ENCODE peak calls at places on chromosomes 11 and 22, in five cellular contexts. One of them, this sample, is unnamed.

GRCh38 chr22:50627452-50627913 is 469 bp downstream of the ARSA start:
- DNase-seq in brain microvascular endothelial cell: no peak
- DNase-seq in left ventricle myocardium inferior: no peak
- DNase-seq in tibial artery: no peak
- DNase-seq in astrocyte: no peak
- DNase-seq in this sample: no peak

GRCh38 chr11:13962562-13963168 is at the start of gene SPON1:
- DNase-seq in brain microvascular endothelial cell: no peak
- DNase-seq in left ventricle myocardium inferior: peak; percentile 46
- DNase-seq in tibial artery: no peak
- DNase-seq in astrocyte: peak; percentile 15
- DNase-seq in this sample: peak; percentile 13

GRCh38 chr11:119148855-119149370 is at the start of gene ABCG4:
- DNase-seq in brain microvascular endothelial cell: no peak
- DNase-seq in left ventricle myocardium inferior: peak; percentile 27
- DNase-seq in tibial artery: no peak
- DNase-seq in astrocyte: no peak
- DNase-seq in this sample: no peak

GRCh38 chr11:69131644-69132300 is 24.0 kb upstream of the SMIM38 start:
- DNase-seq in brain microvascular endothelial cell: peak; percentile 53
- DNase-seq in left ventricle myocardium inferior: peak; percentile 71
- DNase-seq in tibial artery: peak; percentile 50
- DNase-seq in astrocyte: peak; percentile 52
- DNase-seq in this sample: peak; percentile 81

GRCh38 chr22:24707477-24707816 is 67.1 kb downstream of the PIWIL3 start:
- DNase-seq in brain microvascular endothelial cell: no peak
- DNase-seq in left ventricle myocardium inferior: no peak
- DNase-seq in tibial artery: no peak
- DNase-seq in astrocyte: no peak
- DNase-seq in this sample: no peak

GRCh38 chr11:114773541-114774338 is 95.4 kb downstream of the NXPE2 start:
- DNase-seq in brain microvascular endothelial cell: no peak
- DNase-seq in left ventricle myocardium inferior: no peak
- DNase-seq in tibial artery: no peak
- DNase-seq in astrocyte: no peak
- DNase-seq in this sample: no peak

GRCh38 chr11:130786987-130787688 is 129.1 kb downstream of the SNX19 start:
- DNase-seq in brain microvascular endothelial cell: no peak
- DNase-seq in left ventricle myocardium inferior: no peak
- DNase-seq in tibial artery: no peak
- DNase-seq in astrocyte: peak; percentile 43
- DNase-seq in this sample: peak; percentile 27

GRCh38 chr11:76683496-76684095 is 13.0 kb upstream of the LRRC32 start:
- DNase-seq in brain microvascular endothelial cell: no peak
- DNase-seq in left ventricle myocardium inferior: no peak
- DNase-seq in tibial artery: no peak
- DNase-seq in astrocyte: no peak
- DNase-seq in this sample: no peak

GRCh38 chr22:42262964-42263363 is 7.5 kb downstream of the TCF20 start:
- DNase-seq in brain microvascular endothelial cell: no peak
- DNase-seq in left ventricle myocardium inferior: no peak
- DNase-seq in tibial artery: no peak
- DNase-seq in astrocyte: no peak
- DNase-seq in this sample: no peak

GRCh38 chr11:44911031-44911814 is 39.5 kb downstream of the TP53I11 start:
- DNase-seq in brain microvascular endothelial cell: peak; percentile 79
- DNase-seq in left ventricle myocardium inferior: peak; percentile 76
- DNase-seq in tibial artery: peak; percentile 82
- DNase-seq in astrocyte: peak; percentile 43
- DNase-seq in this sample: peak; percentile 87

GRCh38 chr11:22792497-22792896 is 37.1 kb downstream of the SVIP start:
- DNase-seq in brain microvascular endothelial cell: peak; percentile 90
- DNase-seq in left ventricle myocardium inferior: no peak
- DNase-seq in tibial artery: no peak
- DNase-seq in astrocyte: peak; percentile 73
- DNase-seq in this sample: peak; percentile 82

GRCh38 chr22:37751449-37752188 is 54.8 kb downstream of the TRIOBP start:
- DNase-seq in brain microvascular endothelial cell: no peak
- DNase-seq in left ventricle myocardium inferior: no peak
- DNase-seq in tibial artery: no peak
- DNase-seq in astrocyte: no peak
- DNase-seq in this sample: peak; percentile 32

GRCh38 chr11:109658169-109658568 is 236.2 kb downstream of the C11orf87 start:
- DNase-seq in brain microvascular endothelial cell: no peak
- DNase-seq in left ventricle myocardium inferior: no peak
- DNase-seq in tibial artery: no peak
- DNase-seq in astrocyte: no peak
- DNase-seq in this sample: no peak

GRCh38 chr11:72627594-72628281 is 46.5 kb downstream of the PDE2A start:
- DNase-seq in brain microvascular endothelial cell: no peak
- DNase-seq in left ventricle myocardium inferior: peak; percentile 56
- DNase-seq in tibial artery: no peak
- DNase-seq in astrocyte: no peak
- DNase-seq in this sample: no peak

GRCh38 chr11:17063171-17064002 is 14.1 kb downstream of the RPS13 start:
- DNase-seq in brain microvascular endothelial cell: peak; percentile 50
- DNase-seq in left ventricle myocardium inferior: peak; percentile 64
- DNase-seq in tibial artery: no peak
- DNase-seq in astrocyte: no peak
- DNase-seq in this sample: peak; percentile 45

GRCh38 chr11:28343304-28344233 is 235.4 kb downstream of the METTL15 start:
- DNase-seq in brain microvascular endothelial cell: peak; percentile 80
- DNase-seq in left ventricle myocardium inferior: no peak
- DNase-seq in tibial artery: no peak
- DNase-seq in astrocyte: peak; percentile 88
- DNase-seq in this sample: peak; percentile 83

GRCh38 chr11:19903620-19904069 is 191.0 kb downstream of the NAV2 start:
- DNase-seq in brain microvascular endothelial cell: peak; percentile 84
- DNase-seq in left ventricle myocardium inferior: peak; percentile 54
- DNase-seq in tibial artery: peak; percentile 80
- DNase-seq in astrocyte: peak; percentile 68
- DNase-seq in this sample: peak; percentile 90

GRCh38 chr11:130454495-130455262 is 6.2 kb downstream of the ADAMTS15 start:
- DNase-seq in brain microvascular endothelial cell: peak; percentile 35
- DNase-seq in left ventricle myocardium inferior: no peak
- DNase-seq in tibial artery: no peak
- DNase-seq in astrocyte: peak; percentile 47
- DNase-seq in this sample: peak; percentile 52

GRCh38 chr11:63802637-63803414 is 10.4 kb upstream of the SPINDOC start:
- DNase-seq in brain microvascular endothelial cell: peak; percentile 28
- DNase-seq in left ventricle myocardium inferior: no peak
- DNase-seq in tibial artery: no peak
- DNase-seq in astrocyte: peak; percentile 8
- DNase-seq in this sample: peak; percentile 21

GRCh38 chr22:39176673-39177455 is 24.4 kb upstream of the CBX7 start:
- DNase-seq in brain microvascular endothelial cell: no peak
- DNase-seq in left ventricle myocardium inferior: no peak
- DNase-seq in tibial artery: no peak
- DNase-seq in astrocyte: no peak
- DNase-seq in this sample: no peak

GRCh38 chr11:76617553-76618265 is 52.8 kb downstream of the LRRC32 start:
- DNase-seq in brain microvascular endothelial cell: peak; percentile 55
- DNase-seq in left ventricle myocardium inferior: no peak
- DNase-seq in tibial artery: no peak
- DNase-seq in astrocyte: peak; percentile 81
- DNase-seq in this sample: peak; percentile 75

GRCh38 chr11:127226376-127226775 is 225.8 kb upstream of the KIRREL3 start:
- DNase-seq in brain microvascular endothelial cell: no peak
- DNase-seq in left ventricle myocardium inferior: no peak
- DNase-seq in tibial artery: no peak
- DNase-seq in astrocyte: no peak
- DNase-seq in this sample: no peak

GRCh38 chr11:92972248-92972647 is 2.8 kb downstream of the MTNR1B start:
- DNase-seq in brain microvascular endothelial cell: no peak
- DNase-seq in left ventricle myocardium inferior: no peak
- DNase-seq in tibial artery: no peak
- DNase-seq in astrocyte: no peak
- DNase-seq in this sample: no peak

GRCh38 chr22:37201066-37201820 is 11.0 kb downstream of the SSTR3 start:
- DNase-seq in brain microvascular endothelial cell: no peak
- DNase-seq in left ventricle myocardium inferior: no peak
- DNase-seq in tibial artery: peak; percentile 13
- DNase-seq in astrocyte: no peak
- DNase-seq in this sample: no peak

GRCh38 chr11:62573006-62573591 is 592 bp downstream of the EEF1G start:
- DNase-seq in brain microvascular endothelial cell: no peak
- DNase-seq in left ventricle myocardium inferior: no peak
- DNase-seq in tibial artery: no peak
- DNase-seq in astrocyte: no peak
- DNase-seq in this sample: peak; percentile 27

GRCh38 chr11:86218125-86219081 is 26.1 kb upstream of the EED start:
- DNase-seq in brain microvascular endothelial cell: peak; percentile 61
- DNase-seq in left ventricle myocardium inferior: peak; percentile 52
- DNase-seq in tibial artery: peak; percentile 54
- DNase-seq in astrocyte: peak; percentile 47
- DNase-seq in this sample: peak; percentile 87

GRCh38 chr22:32517488-32517887 is 42.9 kb downstream of the FBXO7 start:
- DNase-seq in brain microvascular endothelial cell: no peak
- DNase-seq in left ventricle myocardium inferior: no peak
- DNase-seq in tibial artery: no peak
- DNase-seq in astrocyte: no peak
- DNase-seq in this sample: no peak

GRCh38 chr11:132106336-132106982 is 736.0 kb downstream of the NTM start:
- DNase-seq in brain microvascular endothelial cell: no peak
- DNase-seq in left ventricle myocardium inferior: no peak
- DNase-seq in tibial artery: no peak
- DNase-seq in astrocyte: peak; percentile 23
- DNase-seq in this sample: no peak

GRCh38 chr22:18032455-18033101 is 8.2 kb upstream of the MICAL3 start:
- DNase-seq in brain microvascular endothelial cell: peak; percentile 14
- DNase-seq in left ventricle myocardium inferior: no peak
- DNase-seq in tibial artery: no peak
- DNase-seq in astrocyte: peak; percentile 81
- DNase-seq in this sample: peak; percentile 79

GRCh38 chr22:30036656-30037055 is 43.6 kb upstream of the HORMAD2 start:
- DNase-seq in brain microvascular endothelial cell: peak; percentile 25
- DNase-seq in left ventricle myocardium inferior: no peak
- DNase-seq in tibial artery: no peak
- DNase-seq in astrocyte: no peak
- DNase-seq in this sample: no peak

GRCh38 chr11:73240190-73240781 is 22.2 kb downstream of the P2RY2 start:
- DNase-seq in brain microvascular endothelial cell: no peak
- DNase-seq in left ventricle myocardium inferior: peak; percentile 83
- DNase-seq in tibial artery: no peak
- DNase-seq in astrocyte: peak; percentile 36
- DNase-seq in this sample: peak; percentile 92

DNA sequence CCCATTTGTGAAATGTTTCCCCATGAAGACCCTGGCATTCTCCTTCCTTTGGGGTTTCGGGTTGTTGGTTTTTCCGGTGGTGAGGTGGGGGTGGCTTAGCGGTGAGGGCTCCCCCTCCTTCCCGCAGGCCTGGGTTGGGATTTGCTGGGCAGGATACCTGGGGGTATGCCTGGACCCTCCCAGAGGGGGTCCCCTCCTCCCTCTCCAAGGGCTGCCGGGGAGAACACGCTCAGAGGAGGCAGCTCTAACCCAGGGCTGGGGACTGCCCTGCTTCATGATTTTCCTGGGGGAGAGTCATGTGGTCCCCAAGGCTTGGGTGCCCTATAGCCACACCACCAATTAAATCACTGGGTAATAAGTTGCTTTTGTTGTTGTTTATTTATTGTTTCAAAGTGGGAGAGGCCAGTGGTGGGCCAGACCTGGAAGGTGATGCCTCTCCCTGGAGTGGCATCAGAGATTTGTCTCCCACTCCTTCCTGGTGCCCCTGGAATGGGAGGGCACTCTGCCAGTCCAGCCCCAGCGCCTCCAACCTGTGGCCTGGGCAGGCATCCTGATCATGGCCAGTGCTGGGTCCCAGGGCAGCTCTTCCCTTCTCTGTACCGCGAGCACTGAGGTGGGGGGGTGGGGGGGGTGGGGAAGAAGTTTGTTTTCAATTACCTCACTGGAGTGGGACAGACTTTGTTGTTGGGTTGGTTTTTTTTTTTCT is 1.3 kb upstream of the CLCF1 start:
- DNase-seq in brain microvascular endothelial cell: no peak
- DNase-seq in left ventricle myocardium inferior: no peak
- DNase-seq in tibial artery: no peak
- DNase-seq in astrocyte: no peak
- DNase-seq in this sample: no peak
- H3K4me3 ChIP-seq in brain microvascular endothelial cell: peak overlapping the region; percentile 63
- H3K4me3 ChIP-seq in left ventricle myocardium inferior: peak overlapping the region; percentile 82
- H3K4me3 ChIP-seq in tibial artery: peak overlapping the region; percentile 81
- H3K4me3 ChIP-seq in astrocyte: peak overlapping the region; percentile 50
- H3K4me3 ChIP-seq in this sample: peak overlapping the region; percentile 70

GRCh38 chr11:29527391-29527936 is 489.4 kb downstream of the KCNA4 start:
- DNase-seq in brain microvascular endothelial cell: peak; percentile 79
- DNase-seq in left ventricle myocardium inferior: no peak
- DNase-seq in tibial artery: no peak
- DNase-seq in astrocyte: peak; percentile 73
- DNase-seq in this sample: peak; percentile 83
- TF ChIP-seq CTCF in brain microvascular endothelial cell: peak; percentile 82
- TF ChIP-seq CTCF in left ventricle myocardium inferior: peak; percentile 52
- TF ChIP-seq CTCF in tibial artery: no peak
- TF ChIP-seq CTCF in astrocyte: peak; percentile 64
- TF ChIP-seq CTCF in this sample: peak; percentile 61

DNA sequence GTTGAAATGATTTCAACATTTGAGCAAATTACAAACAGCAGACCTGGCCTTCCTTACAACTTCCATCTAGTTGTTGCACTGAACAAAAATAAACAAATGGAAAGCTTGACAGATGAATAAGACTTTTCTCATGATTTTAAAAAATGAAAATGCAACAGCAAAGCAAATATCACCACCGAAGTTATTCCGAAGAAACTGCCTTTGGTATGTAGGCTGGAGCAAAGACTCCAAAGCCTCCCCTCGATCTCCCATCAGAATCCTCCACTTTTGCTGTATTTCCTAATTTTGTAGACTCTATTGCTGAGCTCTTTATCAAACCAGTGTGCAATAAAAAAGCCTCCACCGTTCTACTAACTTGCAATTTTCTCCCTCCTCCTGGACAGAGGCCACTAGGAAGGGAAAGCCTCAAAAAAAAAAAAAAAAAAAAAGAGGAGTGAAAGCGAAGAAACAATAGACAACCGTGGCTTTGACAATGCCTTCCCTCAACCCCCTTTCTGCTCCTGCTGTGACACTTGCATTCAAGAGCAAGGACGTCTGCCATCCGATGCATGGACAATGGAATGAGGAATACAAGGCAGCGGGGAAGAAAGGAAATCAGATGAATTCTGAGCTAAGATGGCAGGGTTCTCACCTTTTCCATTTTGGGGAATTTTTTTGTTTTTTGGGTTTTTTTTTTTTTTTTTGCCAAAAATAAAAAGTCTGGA is 190.9 kb upstream of the BLID start:
- DNase-seq in brain microvascular endothelial cell: no peak
- DNase-seq in left ventricle myocardium inferior: no peak
- DNase-seq in tibial artery: no peak
- DNase-seq in astrocyte: no peak
- DNase-seq in this sample: peak; percentile 60
- H3K4me3 ChIP-seq in brain microvascular endothelial cell: no peak overlapping the region
- H3K4me3 ChIP-seq in left ventricle myocardium inferior: no peak overlapping the region
- H3K4me3 ChIP-seq in tibial artery: no peak overlapping the region
- H3K4me3 ChIP-seq in astrocyte: no peak overlapping the region
- H3K4me3 ChIP-seq in this sample: peak overlapping the region; percentile 53

DNA sequence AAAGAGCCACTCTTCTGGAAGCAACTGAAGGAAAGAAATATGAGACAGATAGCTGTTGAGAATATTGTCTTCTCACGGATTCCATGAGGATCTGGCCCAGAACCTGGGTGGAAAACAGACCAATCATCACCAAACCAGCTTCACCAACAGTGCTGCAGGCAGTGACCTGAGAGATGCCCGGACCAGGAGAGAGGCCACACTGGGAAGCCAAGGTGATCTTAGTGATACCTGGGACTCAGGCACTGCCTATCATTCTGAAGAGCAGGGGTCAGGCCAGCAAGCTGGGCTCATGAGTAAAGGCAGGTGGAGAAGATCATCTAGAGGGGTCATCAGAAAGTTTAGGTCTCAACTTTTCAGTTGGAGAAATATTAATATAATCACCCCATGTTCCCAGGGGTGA is 595.8 kb upstream of the CADM1 start:
- DNase-seq in brain microvascular endothelial cell: no peak
- DNase-seq in left ventricle myocardium inferior: no peak
- DNase-seq in tibial artery: no peak
- DNase-seq in astrocyte: no peak
- DNase-seq in this sample: no peak
- TF ChIP-seq CTCF in brain microvascular endothelial cell: no peak
- TF ChIP-seq CTCF in left ventricle myocardium inferior: no peak
- TF ChIP-seq CTCF in tibial artery: no peak
- TF ChIP-seq CTCF in astrocyte: no peak
- TF ChIP-seq CTCF in this sample: no peak

This sample was measured in fibroblast of the aortic adventitia.